ENCODE peak calls at places on chromosomes 12 and 14, in five cellular contexts. K, L, R, P and J are unnamed samples.

GRCh38 chr12:119006749-119007148 is 25.4 kb downstream of the SRRM4 start:
- DNase-seq in P (no peak), R (no peak), L (no peak), K (no peak), J (no peak)

GRCh38 chr14:74048291-74048690 is 29.1 kb downstream of the BBOF1 start:
- DNase-seq in P (no peak), K (no peak), R (no peak), L (no peak), J (no peak)

GRCh38 chr12:42589465-42590323 is at the start of gene PRICKLE1:
- DNase-seq in P (no peak), K (no peak), L (peak), R (no peak), J (no peak)

GRCh38 chr12:93221841-93222240 is 155.9 kb upstream of the NUDT4 start:
- DNase-seq in R (no peak), L (no peak), K (no peak), P (no peak), J (no peak)

GRCh38 chr12:85955127-85955526 is 81.0 kb downstream of the NTS start:
- DNase-seq in K (no peak), P (no peak), L (no peak), R (no peak), J (no peak)

GRCh38 chr12:101566318-101566717 is 28.5 kb upstream of the MYBPC1 start:
- DNase-seq in L (no peak), R (no peak), P (no peak), K (peak), J (no peak)

GRCh38 chr12:130876758-130877157 is 4.9 kb downstream of the RAN start:
- DNase-seq in K (no peak), P (no peak), R (no peak), L (no peak), J (no peak)

GRCh38 chr12:110248096-110248447 is 33.0 kb upstream of the ATP2A2 start:
- DNase-seq in R (no peak), K (no peak), L (peak), P (no peak), J (no peak)

GRCh38 chr14:100531591-100532121 is 55.6 kb downstream of the BEGAIN start:
- DNase-seq in K (no peak), P (no peak), R (no peak), L (peak), J (no peak)

GRCh38 chr12:69329669-69330428 is 18.3 kb upstream of the LYZ start:
- DNase-seq in P (peak), R (no peak), K (no peak), L (no peak), J (no peak)

GRCh38 chr14:99755629-99756603 is 37.3 kb upstream of the EML1 start:
- DNase-seq in K (no peak), L (peak), R (peak), P (no peak), J (no peak)

GRCh38 chr12:109934026-109934425 is 34.0 kb downstream of the TCHP start:
- DNase-seq in L (no peak), K (no peak), R (no peak), P (no peak), J (no peak)

GRCh38 chr12:105716621-105717020 is 386.1 kb downstream of the C12orf75 start:
- DNase-seq in K (no peak), P (no peak), R (no peak), L (no peak), J (no peak)

GRCh38 chr14:90837355-90837754 is 21.1 kb upstream of the TTC7B start:
- DNase-seq in P (no peak), R (no peak), K (no peak), L (no peak), J (no peak)

GRCh38 chr12:124862768-124863408 is 776 bp downstream of the SCARB1 start:
- DNase-seq in P (peak), L (peak), R (no peak), K (no peak), J (no peak)

GRCh38 chr12:114884535-114884934 is 200.6 kb upstream of the TBX3 start:
- DNase-seq in R (no peak), L (no peak), K (no peak), P (no peak), J (no peak)

GRCh38 chr12:118190266-118190665 is 54.3 kb downstream of the PEBP1 start:
- DNase-seq in K (no peak), P (no peak), R (no peak), L (no peak), J (no peak)

GRCh38 chr12:94207467-94208432 is 59.4 kb downstream of the PLXNC1 start:
- DNase-seq in P (no peak), R (no peak), L (no peak), K (no peak), J (no peak)

GRCh38 chr14:105865266-105865903 is 339.0 kb downstream of the TMEM121 start:
- DNase-seq in L (no peak), K (no peak), P (no peak), R (no peak), J (no peak)

GRCh38 chr12:15393037-15393436 is 70.7 kb downstream of the PTPRO start:
- DNase-seq in L (no peak), R (no peak), P (no peak), K (no peak), J (no peak)

GRCh38 chr12:109147954-109148353 is 31.6 kb downstream of the ACACB start:
- DNase-seq in R (no peak), P (no peak), K (no peak), L (no peak), J (no peak)

GRCh38 chr14:90627478-90627877 is 188.8 kb downstream of the TTC7B start:
- DNase-seq in L (no peak), R (no peak), P (no peak), K (no peak), J (no peak)

GRCh38 chr14:67949771-67950170 is 130.2 kb downstream of the RAD51B start:
- DNase-seq in R (no peak), K (no peak), P (no peak), L (no peak), J (no peak)

GRCh38 chr12:95784286-95784685 is 6.3 kb downstream of the NTN4 start:
- DNase-seq in L (peak), R (no peak), K (no peak), P (no peak), J (no peak)

GRCh38 chr12:108753969-108754368 is 22.7 kb upstream of the CORO1C start:
- DNase-seq in R (no peak), K (no peak), P (no peak), L (no peak), J (no peak)